ENCODE peak calls at places on chromosomes 7 and 10, in ten cellular contexts. L, E, T, Y, C, S, U, V, A and P are unnamed samples.

GRCh38 chr7:5451391-5451790 is 27.8 kb upstream of the TNRC18 start:
- DNase-seq in L (no peak), E (no peak), T (no peak), Y (no peak), C (no peak), S (no peak), U (no peak), V (no peak), A (no peak), P (no peak)

GRCh38 chr10:29688230-29688634 is 53.5 kb upstream of the SVIL start:
- DNase-seq in L (peak), E (peak), T (peak), Y (peak), C (no peak), S (no peak), U (no peak), V (no peak), A (no peak), P (no peak)

GRCh38 chr7:104982308-104982755 is 31.7 kb upstream of the KMT2E start:
- DNase-seq in L (no peak), E (no peak), T (no peak), Y (no peak), C (no peak), S (no peak), U (no peak), V (no peak), A (no peak), P (no peak)

GRCh38 chr7:27143022-27143949 is at the start of gene HOXA5:
- DNase-seq in L (peak), E (peak), T (peak), Y (no peak), C (peak), S (no peak), U (no peak), V (peak), A (no peak), P (no peak)

GRCh38 chr7:41219276-41219675 is 483.6 kb downstream of the INHBA start:
- DNase-seq in L (no peak), E (no peak), T (peak), Y (no peak), C (no peak), S (no peak), U (no peak), V (no peak), A (no peak), P (no peak)

GRCh38 chr7:138891446-138891810 is 89.8 kb downstream of the KIAA1549 start:
- DNase-seq in L (no peak), E (no peak), T (no peak), Y (no peak), C (no peak), S (no peak), U (no peak), V (no peak), A (no peak), P (no peak)

GRCh38 chr7:41006591-41006990 is 696.3 kb downstream of the INHBA start:
- DNase-seq in L (no peak), E (no peak), T (no peak), Y (no peak), C (peak), S (no peak), U (no peak), V (no peak), A (no peak), P (no peak)

GRCh38 chr10:133347636-133348517 is 704 bp downstream of the PRAP1 start:
- DNase-seq in L (peak), E (no peak), T (no peak), Y (no peak), C (no peak), S (no peak), U (no peak), V (no peak), A (no peak), P (no peak)

GRCh38 chr7:46544396-46545008 is 623.4 kb upstream of the IGFBP3 start:
- DNase-seq in L (no peak), E (no peak), T (no peak), Y (no peak), C (peak), S (no peak), U (no peak), V (no peak), A (no peak), P (no peak)

GRCh38 chr10:59854571-59854970 is 51.8 kb downstream of the CCDC6 start:
- DNase-seq in L (no peak), E (no peak), T (no peak), Y (no peak), C (no peak), S (no peak), U (no peak), V (no peak), A (no peak), P (no peak)

GRCh38 chr7:23055582-23056178 is 41.8 kb upstream of the HYCC1 start:
- DNase-seq in L (peak), E (peak), T (peak), Y (peak), C (peak), S (peak), U (peak), V (no peak), A (peak), P (peak)